ENCODE peak calls at places on chromosome 7, in seven cellular contexts. One of them, this sample, is unnamed.

GRCh38 chr7:50544992-50545391 is 20.2 kb downstream of the DDC start:
- DNase-seq in activated naive CD8-positive, alpha-beta T cell treated with anti-CD3 and anti-CD28 coated beads for 36 hours: no peak
- DNase-seq in GM13977: no peak
- DNase-seq in dorsolateral prefrontal cortex: no peak
- DNase-seq in NCI-H187: no peak
- DNase-seq in mucosa of gallbladder: no peak
- DNase-seq in suprapubic skin: no peak
- DNase-seq in this sample: no peak

GRCh38 chr7:70060298-70061068 is 462.2 kb downstream of the AUTS2 start:
- DNase-seq in activated naive CD8-positive, alpha-beta T cell treated with anti-CD3 and anti-CD28 coated beads for 36 hours: no peak
- DNase-seq in mucosa of gallbladder: no peak
- DNase-seq in NCI-H187: no peak
- DNase-seq in dorsolateral prefrontal cortex: no peak
- DNase-seq in suprapubic skin: no peak
- DNase-seq in GM13977: no peak
- DNase-seq in this sample: no peak

GRCh38 chr7:8453535-8453934 is 20.1 kb downstream of the NXPH1 start:
- DNase-seq in dorsolateral prefrontal cortex: no peak
- DNase-seq in activated naive CD8-positive, alpha-beta T cell treated with anti-CD3 and anti-CD28 coated beads for 36 hours: no peak
- DNase-seq in mucosa of gallbladder: no peak
- DNase-seq in suprapubic skin: no peak
- DNase-seq in GM13977: no peak
- DNase-seq in NCI-H187: no peak
- DNase-seq in this sample: no peak

GRCh38 chr7:14734839-14735321 is 167.7 kb downstream of the DGKB start:
- DNase-seq in mucosa of gallbladder: no peak
- DNase-seq in activated naive CD8-positive, alpha-beta T cell treated with anti-CD3 and anti-CD28 coated beads for 36 hours: no peak
- DNase-seq in suprapubic skin: no peak
- DNase-seq in dorsolateral prefrontal cortex: no peak
- DNase-seq in NCI-H187: no peak
- DNase-seq in GM13977: no peak
- DNase-seq in this sample: no peak

GRCh38 chr7:33775790-33776189 is 129.5 kb upstream of the BMPER start:
- DNase-seq in suprapubic skin: no peak
- DNase-seq in dorsolateral prefrontal cortex: no peak
- DNase-seq in NCI-H187: no peak
- DNase-seq in GM13977: no peak
- DNase-seq in mucosa of gallbladder: no peak
- DNase-seq in activated naive CD8-positive, alpha-beta T cell treated with anti-CD3 and anti-CD28 coated beads for 36 hours: no peak
- DNase-seq in this sample: no peak

GRCh38 chr7:44150466-44150832 is 9.3 kb upstream of the MYL7 start:
- DNase-seq in GM13977: no peak
- DNase-seq in dorsolateral prefrontal cortex: no peak
- DNase-seq in suprapubic skin: no peak
- DNase-seq in mucosa of gallbladder: no peak
- DNase-seq in activated naive CD8-positive, alpha-beta T cell treated with anti-CD3 and anti-CD28 coated beads for 36 hours: no peak
- DNase-seq in NCI-H187: no peak
- DNase-seq in this sample: no peak

GRCh38 chr7:11716185-11716584 is 115.8 kb downstream of the THSD7A start:
- DNase-seq in activated naive CD8-positive, alpha-beta T cell treated with anti-CD3 and anti-CD28 coated beads for 36 hours: no peak
- DNase-seq in GM13977: no peak
- DNase-seq in mucosa of gallbladder: peak
- DNase-seq in NCI-H187: no peak
- DNase-seq in dorsolateral prefrontal cortex: no peak
- DNase-seq in suprapubic skin: no peak
- DNase-seq in this sample: peak

GRCh38 chr7:140659727-140660396 is 12.9 kb upstream of the ADCK2 start:
- DNase-seq in GM13977: no peak
- DNase-seq in suprapubic skin: peak
- DNase-seq in dorsolateral prefrontal cortex: no peak
- DNase-seq in mucosa of gallbladder: no peak
- DNase-seq in activated naive CD8-positive, alpha-beta T cell treated with anti-CD3 and anti-CD28 coated beads for 36 hours: no peak
- DNase-seq in NCI-H187: no peak
- DNase-seq in this sample: no peak

GRCh38 chr7:74417419-74417971 is 36.2 kb upstream of the GTF2IRD1 start:
- DNase-seq in GM13977: peak
- DNase-seq in suprapubic skin: peak
- DNase-seq in activated naive CD8-positive, alpha-beta T cell treated with anti-CD3 and anti-CD28 coated beads for 36 hours: peak
- DNase-seq in mucosa of gallbladder: peak
- DNase-seq in dorsolateral prefrontal cortex: peak
- DNase-seq in NCI-H187: peak
- DNase-seq in this sample: no peak

GRCh38 chr7:138142583-138143201 is 66.4 kb downstream of the AKR1D1 start:
- DNase-seq in suprapubic skin: no peak
- DNase-seq in NCI-H187: no peak
- DNase-seq in activated naive CD8-positive, alpha-beta T cell treated with anti-CD3 and anti-CD28 coated beads for 36 hours: no peak
- DNase-seq in dorsolateral prefrontal cortex: no peak
- DNase-seq in mucosa of gallbladder: no peak
- DNase-seq in GM13977: no peak
- DNase-seq in this sample: no peak

GRCh38 chr7:151240942-151241754 is 7.3 kb downstream of the SMARCD3 start:
- DNase-seq in GM13977: no peak
- DNase-seq in suprapubic skin: no peak
- DNase-seq in activated naive CD8-positive, alpha-beta T cell treated with anti-CD3 and anti-CD28 coated beads for 36 hours: no peak
- DNase-seq in dorsolateral prefrontal cortex: no peak
- DNase-seq in mucosa of gallbladder: no peak
- DNase-seq in NCI-H187: no peak
- DNase-seq in this sample: no peak

GRCh38 chr7:33129806-33130153 is 416 bp downstream of the BBS9 start:
- DNase-seq in mucosa of gallbladder: no peak
- DNase-seq in suprapubic skin: no peak
- DNase-seq in dorsolateral prefrontal cortex: no peak
- DNase-seq in activated naive CD8-positive, alpha-beta T cell treated with anti-CD3 and anti-CD28 coated beads for 36 hours: no peak
- DNase-seq in GM13977: peak
- DNase-seq in NCI-H187: no peak
- DNase-seq in this sample: no peak

GRCh38 chr7:132575987-132576722 is at the start of gene PLXNA4:
- DNase-seq in GM13977: peak
- DNase-seq in NCI-H187: peak
- DNase-seq in mucosa of gallbladder: no peak
- DNase-seq in suprapubic skin: no peak
- DNase-seq in dorsolateral prefrontal cortex: no peak
- DNase-seq in activated naive CD8-positive, alpha-beta T cell treated with anti-CD3 and anti-CD28 coated beads for 36 hours: peak
- DNase-seq in this sample: no peak

This sample was measured in GM04503.